ENCODE peak calls at places on chromosomes 5 and 9, in four cellular contexts. One of them, this sample, is unnamed.

GRCh38 chr5:152907488-152908245 is 502.6 kb upstream of the NMUR2 start:
- ATAC-seq in mucosa of descending colon: no peak
- ATAC-seq in thoracic aorta: no peak
- ATAC-seq in lower lobe of right lung: no peak
- ATAC-seq in this sample: no peak

GRCh38 chr5:111783537-111783936 is 26.5 kb upstream of the NREP start:
- ATAC-seq in mucosa of descending colon: no peak
- ATAC-seq in thoracic aorta: no peak
- ATAC-seq in lower lobe of right lung: no peak
- ATAC-seq in this sample: no peak

GRCh38 chr5:143315929-143316328 is 87.6 kb downstream of the NR3C1 start:
- ATAC-seq in mucosa of descending colon: no peak
- ATAC-seq in thoracic aorta: no peak
- ATAC-seq in lower lobe of right lung: no peak
- ATAC-seq in this sample: no peak

GRCh38 chr5:13627673-13628454 is 316.6 kb downstream of the DNAH5 start:
- ATAC-seq in mucosa of descending colon: no peak
- ATAC-seq in thoracic aorta: no peak
- ATAC-seq in lower lobe of right lung: no peak
- ATAC-seq in this sample: no peak

GRCh38 chr9:116101516-116101915 is 52.1 kb upstream of the PAPPA start:
- ATAC-seq in mucosa of descending colon: no peak
- ATAC-seq in thoracic aorta: peak; percentile 50
- ATAC-seq in lower lobe of right lung: peak; percentile 47
- ATAC-seq in this sample: peak; percentile 68

GRCh38 chr5:68384936-68385594 is 169.5 kb downstream of the PIK3R1 start:
- ATAC-seq in mucosa of descending colon: peak; percentile 64
- ATAC-seq in thoracic aorta: no peak
- ATAC-seq in lower lobe of right lung: no peak
- ATAC-seq in this sample: no peak

GRCh38 chr5:148839960-148840359 is 13.5 kb downstream of the ADRB2 start:
- ATAC-seq in mucosa of descending colon: no peak
- ATAC-seq in thoracic aorta: no peak
- ATAC-seq in lower lobe of right lung: peak; percentile 12
- ATAC-seq in this sample: no peak

GRCh38 chr5:131382407-131383395 is 118.8 kb downstream of the CDC42SE2 start:
- ATAC-seq in mucosa of descending colon: peak; percentile 90
- ATAC-seq in thoracic aorta: no peak
- ATAC-seq in lower lobe of right lung: peak; percentile 82
- ATAC-seq in this sample: no peak

GRCh38 chr9:15416880-15417279 is 5.8 kb upstream of the SNAPC3 start:
- ATAC-seq in mucosa of descending colon: peak; percentile 77
- ATAC-seq in thoracic aorta: no peak
- ATAC-seq in lower lobe of right lung: peak; percentile 75
- ATAC-seq in this sample: peak; percentile 41
- TF ChIP-seq CTCF in mucosa of descending colon: peak; percentile 13
- TF ChIP-seq CTCF in thoracic aorta: peak; percentile 35
- TF ChIP-seq CTCF in lower lobe of right lung: peak; percentile 46
- TF ChIP-seq CTCF in this sample: peak; percentile 43

DNA sequence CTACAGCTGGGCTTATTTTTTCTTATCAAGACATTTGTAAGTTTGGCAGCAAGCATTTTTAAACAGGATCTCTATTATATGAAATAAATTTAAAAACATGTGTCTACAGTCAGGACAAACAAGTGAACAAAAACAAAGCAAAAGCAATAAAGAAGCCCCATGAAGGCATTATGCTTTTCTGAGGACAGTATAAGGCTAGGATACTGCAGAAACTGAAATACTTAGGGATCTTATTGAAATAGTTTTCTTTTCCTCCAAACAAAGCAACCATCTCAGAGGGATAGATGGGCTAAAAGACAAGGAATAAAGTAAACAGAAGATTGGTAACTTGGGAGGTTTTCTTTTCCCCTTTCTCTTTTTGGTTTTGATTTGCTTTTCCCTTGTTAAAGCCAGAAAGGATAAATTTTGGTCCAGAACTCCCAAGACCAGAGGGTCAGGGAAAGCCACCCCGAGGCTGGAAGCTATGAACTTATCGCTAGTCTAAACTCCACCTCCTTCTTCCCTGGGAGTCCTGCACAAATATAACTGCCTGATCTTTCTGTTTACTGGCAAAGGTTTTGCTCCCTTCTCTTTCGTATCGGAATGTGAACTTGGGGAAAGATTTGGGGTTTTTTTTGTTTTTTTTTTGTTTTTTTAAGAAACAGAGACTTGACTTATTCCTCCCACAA is 164.0 kb downstream of the GHR start:
- ATAC-seq in mucosa of descending colon: no peak
- ATAC-seq in thoracic aorta: no peak
- ATAC-seq in lower lobe of right lung: no peak
- ATAC-seq in this sample: no peak
- H3K4me3 ChIP-seq in mucosa of descending colon: no peak overlapping the region
- H3K4me3 ChIP-seq in thoracic aorta: peak overlapping the region; percentile 59
- H3K4me3 ChIP-seq in lower lobe of right lung: no peak overlapping the region
- H3K4me3 ChIP-seq in this sample: no peak overlapping the region

GRCh38 chr5:119397518-119398380 is 41.9 kb downstream of the TNFAIP8 start:
- ATAC-seq in mucosa of descending colon: no peak
- ATAC-seq in thoracic aorta: no peak
- ATAC-seq in lower lobe of right lung: peak; percentile 57
- ATAC-seq in this sample: no peak

GRCh38 chr5:119393746-119394145 is 37.9 kb downstream of the TNFAIP8 start:
- ATAC-seq in mucosa of descending colon: no peak
- ATAC-seq in thoracic aorta: no peak
- ATAC-seq in lower lobe of right lung: no peak
- ATAC-seq in this sample: no peak

GRCh38 chr5:119393201-119393691 is 37.4 kb downstream of the TNFAIP8 start:
- ATAC-seq in mucosa of descending colon: no peak
- ATAC-seq in thoracic aorta: no peak
- ATAC-seq in lower lobe of right lung: no peak
- ATAC-seq in this sample: no peak

GRCh38 chr5:119396265-119396664 is 40.4 kb downstream of the TNFAIP8 start:
- ATAC-seq in mucosa of descending colon: no peak
- ATAC-seq in thoracic aorta: no peak
- ATAC-seq in lower lobe of right lung: no peak
- ATAC-seq in this sample: no peak

DNA sequence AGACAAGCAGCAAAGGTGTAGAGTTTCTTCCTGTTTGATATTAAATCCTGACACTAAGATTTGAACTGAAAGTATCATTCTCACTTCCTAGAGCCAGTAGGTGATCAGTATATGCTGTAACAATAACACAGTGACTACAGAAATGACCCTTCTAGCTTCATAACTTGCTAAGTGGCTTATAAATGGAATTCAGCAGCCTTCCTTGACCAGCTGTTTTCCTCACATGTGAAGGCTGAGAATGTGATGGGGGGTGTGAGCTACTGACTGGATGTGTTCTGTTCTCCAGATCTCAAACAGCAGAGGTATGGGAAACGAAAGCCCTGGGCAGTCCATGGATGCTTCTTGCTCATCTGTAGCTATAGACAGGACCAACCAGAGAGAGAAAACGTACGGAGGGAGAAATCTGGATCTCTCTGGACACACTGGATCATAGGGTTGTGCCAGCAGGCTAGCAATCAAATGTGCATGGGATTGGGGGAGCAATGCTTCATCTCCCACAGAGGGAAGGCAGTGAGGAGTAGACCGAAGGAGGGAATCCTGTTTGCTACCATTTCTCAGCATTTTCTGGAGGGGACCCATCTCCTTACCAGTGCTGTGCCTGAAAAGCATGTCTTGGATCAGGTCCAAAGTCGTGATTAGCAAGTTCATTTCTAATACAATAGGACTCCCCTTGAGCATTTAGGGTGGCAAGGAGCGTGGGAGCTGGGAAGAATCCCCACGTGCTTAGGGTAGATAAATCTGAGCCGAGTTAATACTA is 39.4 kb downstream of the TNFAIP8 start:
- ATAC-seq in mucosa of descending colon: no peak
- ATAC-seq in thoracic aorta: no peak
- ATAC-seq in lower lobe of right lung: no peak
- ATAC-seq in this sample: no peak
- H3K4me1 ChIP-seq in mucosa of descending colon: peaks cover 1% of the 10 kb centered on the region
- H3K4me1 ChIP-seq in thoracic aorta: peaks cover 12% of the 10 kb centered on the region
- H3K4me1 ChIP-seq in lower lobe of right lung: peaks cover 17% of the 10 kb centered on the region
- H3K4me1 ChIP-seq in this sample: peaks cover 54% of the 10 kb centered on the region

DNA sequence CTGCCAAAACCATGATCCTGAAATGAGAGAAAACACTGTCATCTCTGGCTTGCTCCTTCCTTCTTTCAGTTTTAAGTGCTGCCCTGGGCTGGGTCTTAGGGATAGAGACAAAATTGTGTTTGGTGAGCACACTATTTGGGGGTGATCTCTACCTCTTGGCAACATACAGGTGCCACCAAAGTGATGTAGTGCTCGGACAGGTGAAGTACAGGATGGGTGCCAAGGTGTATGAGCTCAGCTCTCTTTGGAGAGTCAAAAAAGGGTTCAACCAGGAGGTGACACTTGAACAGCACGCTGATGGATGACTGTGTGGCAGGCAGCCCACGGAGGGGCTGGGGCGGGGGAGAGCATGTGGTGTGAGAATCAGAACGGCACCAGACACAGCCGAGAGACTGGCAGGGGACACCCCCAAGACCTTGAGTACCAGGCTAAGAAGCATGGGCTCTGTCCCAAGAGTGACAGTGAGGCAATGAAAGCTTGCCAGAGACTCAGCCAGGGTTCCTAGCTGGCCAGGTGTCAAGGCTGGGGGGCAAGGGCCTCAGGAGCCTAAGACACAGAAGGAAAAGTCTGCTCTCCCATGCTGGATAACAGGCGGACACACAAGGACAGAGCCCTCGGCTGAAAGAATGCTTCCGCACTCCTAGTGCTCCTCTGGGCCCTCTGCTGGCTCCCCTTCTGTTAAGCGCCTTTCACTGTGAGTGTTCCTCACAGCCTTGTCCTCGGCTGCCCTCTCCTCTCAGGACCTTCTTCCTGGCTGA is 2.5 kb downstream of the NHP2 start:
- ATAC-seq in mucosa of descending colon: no peak
- ATAC-seq in thoracic aorta: no peak
- ATAC-seq in lower lobe of right lung: no peak
- ATAC-seq in this sample: no peak
- TF ChIP-seq CTCF in mucosa of descending colon: no peak
- TF ChIP-seq CTCF in thoracic aorta: no peak
- TF ChIP-seq CTCF in lower lobe of right lung: no peak
- TF ChIP-seq CTCF in this sample: no peak

GRCh38 chr5:980001-980588 is 28.5 kb upstream of the NKD2 start:
- ATAC-seq in mucosa of descending colon: no peak
- ATAC-seq in thoracic aorta: no peak
- ATAC-seq in lower lobe of right lung: peak; percentile 26
- ATAC-seq in this sample: no peak
- H3K4me3 ChIP-seq in mucosa of descending colon: no peak overlapping the region
- H3K4me3 ChIP-seq in thoracic aorta: no peak overlapping the region
- H3K4me3 ChIP-seq in lower lobe of right lung: no peak overlapping the region
- H3K4me3 ChIP-seq in this sample: no peak overlapping the region

GRCh38 chr9:129884220-129885017 is 49.2 kb downstream of the USP20 start:
- ATAC-seq in mucosa of descending colon: peak; percentile 81
- ATAC-seq in thoracic aorta: no peak
- ATAC-seq in lower lobe of right lung: peak; percentile 87
- ATAC-seq in this sample: peak; percentile 81

GRCh38 chr9:129885670-129886106 is 50.4 kb downstream of the USP20 start:
- ATAC-seq in mucosa of descending colon: peak; percentile 85
- ATAC-seq in thoracic aorta: peak; percentile 84
- ATAC-seq in lower lobe of right lung: peak; percentile 94
- ATAC-seq in this sample: peak; percentile 91

GRCh38 chr9:129886226-129887174 is 51.2 kb downstream of the USP20 start:
- ATAC-seq in mucosa of descending colon: no peak
- ATAC-seq in thoracic aorta: no peak
- ATAC-seq in lower lobe of right lung: peak; percentile 1
- ATAC-seq in this sample: no peak

GRCh38 chr9:129887210-129888084 is 52.2 kb downstream of the USP20 start:
- ATAC-seq in mucosa of descending colon: no peak
- ATAC-seq in thoracic aorta: no peak
- ATAC-seq in lower lobe of right lung: no peak
- ATAC-seq in this sample: no peak

GRCh38 chr9:129885018-129885669 is 49.9 kb downstream of the USP20 start:
- ATAC-seq in mucosa of descending colon: peak; percentile 65
- ATAC-seq in thoracic aorta: no peak
- ATAC-seq in lower lobe of right lung: peak; percentile 56
- ATAC-seq in this sample: peak; percentile 29
- H3K4me1 ChIP-seq in mucosa of descending colon: peaks cover 24% of the 10 kb centered on the region
- H3K4me1 ChIP-seq in thoracic aorta: peaks cover 10% of the 10 kb centered on the region
- H3K4me1 ChIP-seq in lower lobe of right lung: peaks cover 63% of the 10 kb centered on the region
- H3K4me1 ChIP-seq in this sample: peaks cover 83% of the 10 kb centered on the region

GRCh38 chr5:168646335-168646734 is 67.2 kb upstream of the PANK3 start:
- ATAC-seq in mucosa of descending colon: no peak
- ATAC-seq in thoracic aorta: no peak
- ATAC-seq in lower lobe of right lung: no peak
- ATAC-seq in this sample: no peak

GRCh38 chr5:168648016-168648415 is 68.8 kb upstream of the PANK3 start:
- ATAC-seq in mucosa of descending colon: no peak
- ATAC-seq in thoracic aorta: no peak
- ATAC-seq in lower lobe of right lung: no peak
- ATAC-seq in this sample: no peak

GRCh38 chr5:168642019-168642418 is 62.9 kb upstream of the PANK3 start:
- ATAC-seq in mucosa of descending colon: no peak
- ATAC-seq in thoracic aorta: no peak
- ATAC-seq in lower lobe of right lung: no peak
- ATAC-seq in this sample: no peak

GRCh38 chr5:168647083-168647482 is 67.9 kb upstream of the PANK3 start:
- ATAC-seq in mucosa of descending colon: peak; percentile 85
- ATAC-seq in thoracic aorta: no peak
- ATAC-seq in lower lobe of right lung: no peak
- ATAC-seq in this sample: no peak

DNA sequence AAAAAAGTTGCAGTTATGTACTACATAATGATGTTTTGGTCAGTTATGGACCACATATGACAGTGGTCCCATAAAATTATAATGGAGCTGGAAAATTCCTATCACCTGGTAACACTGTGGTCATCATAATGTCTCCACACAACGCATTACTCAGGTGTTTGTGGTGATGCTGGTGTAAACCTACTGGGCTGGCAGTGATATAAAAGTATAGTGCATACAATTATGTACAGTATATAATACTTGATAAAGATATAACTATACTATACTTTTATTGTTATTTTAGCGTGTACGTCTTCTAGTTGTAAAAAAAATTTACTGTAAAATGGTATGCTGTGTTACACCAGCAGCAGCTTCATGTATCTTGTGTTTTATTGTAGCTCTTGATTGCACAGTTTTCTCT is 66.0 kb upstream of the PANK3 start:
- ATAC-seq in mucosa of descending colon: peak; percentile 85
- ATAC-seq in thoracic aorta: no peak
- ATAC-seq in lower lobe of right lung: no peak
- ATAC-seq in this sample: no peak
- TF ChIP-seq CTCF in mucosa of descending colon: no peak
- TF ChIP-seq CTCF in thoracic aorta: no peak
- TF ChIP-seq CTCF in lower lobe of right lung: no peak
- TF ChIP-seq CTCF in this sample: no peak